ENCODE peak calls at places on chromosomes 16 and 17, in seven cellular contexts. J is stimulated activated CD8-positive, alpha-beta memory T cell treated with anti-CD3 and anti-CD28 coated beads, Interleukin-4, amount 100 ng/mL, for 1 hour; P is pulmonary artery endothelial cell; U is NCI-H1105; Z is ELR; A is stromal cell of bone marrow; I is GM13976. Y is an unnamed sample.

GRCh38 chr17:40373324-40373723 is 8.8 kb upstream of the GJD3 start:
- DNase-seq in I (no peak), U (no peak), P (no peak), A (peak), Z (peak), J (no peak), Y (peak)

GRCh38 chr16:56673916-56674315 is 4.3 kb downstream of the MT1H start:
- DNase-seq in P (no peak), A (no peak), I (no peak), Z (no peak), U (no peak), J (no peak), Y (no peak)

GRCh38 chr17:48244121-48244711 is 136.7 kb downstream of the SNX11 start:
- DNase-seq in A (no peak), I (no peak), P (peak), J (no peak), Z (peak), U (no peak), Y (no peak)

GRCh38 chr16:14179116-14179515 is 108.0 kb downstream of the MRTFB start:
- DNase-seq in P (no peak), Z (peak), U (no peak), J (no peak), I (no peak), A (no peak), Y (no peak)

GRCh38 chr17:18018411-18018921 is 20.5 kb downstream of the ATPAF2 start:
- DNase-seq in U (no peak), Z (no peak), I (no peak), J (no peak), P (no peak), A (no peak), Y (no peak)

GRCh38 chr17:4658478-4659305 is 17.2 kb upstream of the ALOX15 start:
- DNase-seq in A (no peak), I (peak), P (no peak), J (no peak), U (no peak), Z (peak), Y (no peak)

GRCh38 chr17:44606658-44607057 is 49.4 kb downstream of the FZD2 start:
- DNase-seq in U (no peak), J (no peak), A (no peak), Z (no peak), P (no peak), I (no peak), Y (no peak)

GRCh38 chr17:43576563-43577229 is 30.6 kb upstream of the ETV4 start:
- DNase-seq in Z (peak), P (no peak), U (peak), J (no peak), I (peak), A (peak), Y (peak)

GRCh38 chr17:7018331-7018964 is 4.4 kb upstream of the BCL6B start:
- DNase-seq in U (no peak), J (no peak), Z (no peak), A (no peak), I (no peak), P (no peak), Y (no peak)

GRCh38 chr16:13781579-13782338 is 138.2 kb upstream of the ERCC4 start:
- DNase-seq in I (no peak), J (no peak), A (no peak), Z (no peak), P (no peak), U (no peak), Y (no peak)

GRCh38 chr16:3282747-3283524 is at the start of gene ZNF263:
- DNase-seq in Z (peak), U (peak), A (peak), P (peak), J (peak), I (peak), Y (peak)

GRCh38 chr16:24820522-24820921 is 25.2 kb upstream of the SLC5A11 start:
- DNase-seq in I (no peak), U (no peak), P (no peak), J (no peak), A (no peak), Z (peak), Y (no peak)

GRCh38 chr17:10224592-10225195 is 26.3 kb upstream of the GAS7 start:
- DNase-seq in J (no peak), I (no peak), Z (no peak), A (no peak), P (no peak), U (no peak), Y (no peak)

GRCh38 chr16:5042574-5043171 is 8.9 kb upstream of the NAGPA start:
- DNase-seq in Z (peak), P (no peak), A (no peak), U (no peak), J (no peak), I (no peak), Y (no peak)

GRCh38 chr17:79248843-79249242 is 174.2 kb downstream of the ENGASE start:
- DNase-seq in I (no peak), A (no peak), P (no peak), U (no peak), Z (no peak), J (no peak), Y (no peak)

GRCh38 chr16:74626741-74627416 is 20.0 kb upstream of the GLG1 start:
- DNase-seq in A (no peak), Z (peak), J (no peak), P (no peak), U (no peak), I (peak), Y (no peak)

GRCh38 chr17:17021194-17021863 is 20.9 kb upstream of the MPRIP start:
- DNase-seq in Z (no peak), A (no peak), I (no peak), J (no peak), U (no peak), P (no peak), Y (no peak)